ENCODE peak calls at places on chromosomes 4 and X, in seven cellular contexts. S is ovary, T is H1, Z is cardiac fibroblast, H is spleen, Y is H9, J is fibroblast of the aortic adventitia. R is an unnamed sample.

GRCh38 chr4:83316459-83317170 is 18.0 kb downstream of the HPSE start:
- DNase-seq in J (no peak), Y (no peak), Z (no peak), T (no peak), S (no peak), H (peak; percentile 80), R (no peak)

GRCh38 chr4:24601121-24601520 is 16.8 kb upstream of the DHX15 start:
- DNase-seq in S (no peak), Z (no peak), T (no peak), Y (no peak), H (no peak), J (no peak), R (no peak)

GRCh38 chr4:149493492-149493891 is 322.2 kb downstream of the IQCM start:
- DNase-seq in J (no peak), T (no peak), Y (no peak), S (no peak), Z (no peak), H (no peak), R (no peak)

GRCh38 chr4:34250562-34250961 is 1993.8 kb downstream of the ARAP2 start:
- DNase-seq in J (peak; percentile 43), H (no peak), Y (no peak), T (no peak), S (no peak), Z (peak; percentile 80), R (peak; percentile 73)

GRCh38 chr4:153233761-153234371 is 29.6 kb downstream of the TRIM2 start:
- DNase-seq in H (no peak), J (peak; percentile 96), T (no peak), Y (no peak), S (no peak), Z (peak; percentile 89), R (peak; percentile 85)

GRCh38 chr4:175536852-175537453 is 275.1 kb downstream of the GPM6A start:
- DNase-seq in S (no peak), T (peak; percentile 5), Y (no peak), J (peak; percentile 87), Z (peak; percentile 66), H (no peak), R (peak; percentile 90)

GRCh38 chr4:107035711-107036601 is at the start of gene DKK2:
- DNase-seq in S (peak; percentile 19), Y (peak; percentile 41), J (peak; percentile 22), Z (peak; percentile 22), T (no peak), H (peak; percentile 73), R (peak; percentile 36)

GRCh38 chrX:35726176-35726575 is 72.0 kb upstream of the MAGEB16 start:
- DNase-seq in T (no peak), Z (peak; percentile 22), S (no peak), Y (no peak), J (no peak), H (no peak), R (peak; percentile 37)

GRCh38 chr4:960736-961650 is 12.4 kb downstream of the DGKQ start:
- DNase-seq in T (no peak), Z (no peak), H (peak; percentile 77), J (no peak), Y (no peak), S (no peak), R (no peak)

GRCh38 chrX:31606796-31607195 is 535.0 kb upstream of the FTHL17 start:
- DNase-seq in S (no peak), Y (no peak), H (no peak), J (no peak), Z (no peak), T (no peak), R (no peak)

GRCh38 chrX:96791559-96791958 is 92.1 kb upstream of the RPA4 start:
- DNase-seq in Z (peak; percentile 54), H (no peak), J (peak; percentile 86), Y (no peak), S (no peak), T (no peak), R (peak; percentile 60)

GRCh38 chrX:113512700-113513395 is 672.2 kb upstream of the AMOT start:
- DNase-seq in Y (no peak), T (no peak), S (no peak), J (peak; percentile 80), H (no peak), Z (peak; percentile 74), R (peak; percentile 54)

GRCh38 chrX:154819771-154820341 is 14.6 kb upstream of the MPP1 start:
- DNase-seq in J (no peak), Y (no peak), T (no peak), H (no peak), Z (no peak), S (no peak), R (no peak)

GRCh38 chrX:63058204-63058603 is 292.9 kb downstream of the SPIN4 start:
- DNase-seq in Z (no peak), H (no peak), S (no peak), J (no peak), T (no peak), Y (no peak), R (no peak)

GRCh38 chrX:134885336-134886016 is 105.3 kb upstream of the SMIM10 start:
- DNase-seq in S (no peak), T (no peak), Y (no peak), Z (no peak), J (no peak), H (no peak), R (no peak)

GRCh38 chr4:106898621-106899230 is 137.4 kb downstream of the DKK2 start:
- DNase-seq in H (no peak), J (peak; percentile 71), Z (peak; percentile 51), S (peak; percentile 16), Y (peak; percentile 27), T (no peak), R (peak; percentile 87)

GRCh38 chr4:184815046-184815877 is 10.5 kb downstream of the ACSL1 start:
- DNase-seq in J (peak; percentile 75), Y (peak; percentile 40), Z (peak; percentile 80), T (no peak), H (peak; percentile 84), S (peak; percentile 63), R (peak; percentile 95)

GRCh38 chr4:19309365-19309764 is 942.3 kb upstream of the SLIT2 start:
- DNase-seq in T (no peak), S (no peak), H (no peak), J (peak; percentile 83), Y (no peak), Z (peak; percentile 78), R (peak; percentile 86)

GRCh38 chr4:74038161-74039064 is at the start of gene CXCL3:
- DNase-seq in Z (peak; percentile 78), S (peak; percentile 52), J (peak; percentile 74), H (peak; percentile 86), T (no peak), Y (peak; percentile 76), R (peak; percentile 62)

GRCh38 chrX:8848921-8849320 is 47.7 kb upstream of the FAM9A start:
- DNase-seq in T (no peak), Z (no peak), J (peak; percentile 20), Y (no peak), H (no peak), S (no peak), R (peak; percentile 36)

GRCh38 chrX:12949927-12950656 is 24.8 kb upstream of the TMSB4X start:
- DNase-seq in J (peak; percentile 91), Z (peak; percentile 92), T (no peak), S (peak; percentile 73), Y (no peak), H (peak; percentile 94), R (peak; percentile 93)

GRCh38 chr4:11894976-11895375 is 466.3 kb upstream of the HS3ST1 start:
- DNase-seq in T (no peak), J (peak; percentile 72), H (no peak), Z (peak; percentile 66), S (no peak), Y (no peak), R (no peak)

GRCh38 chrX:18166068-18166467 is 54.6 kb downstream of the BEND2 start:
- DNase-seq in S (no peak), T (no peak), J (no peak), H (no peak), Z (no peak), Y (no peak), R (no peak)

GRCh38 chrX:97000682-97001393 is 117.1 kb downstream of the RPA4 start:
- DNase-seq in H (no peak), Y (no peak), T (no peak), S (no peak), Z (no peak), J (no peak), R (no peak)

GRCh38 chrX:144722307-144722706 is 525.0 kb upstream of the SPANXN1 start:
- DNase-seq in S (no peak), H (no peak), T (peak; percentile 5), J (no peak), Y (peak; percentile 44), Z (no peak), R (no peak)
- TF ChIP-seq CTCF in S (no peak), H (no peak), T (peak; percentile 49), J (peak; percentile 11), Y (peak; percentile 64), Z (no peak), R (no peak)

GRCh38 chr4:77619408-77619807 is 13.8 kb downstream of the CXCL13 start:
- DNase-seq in S (no peak), T (no peak), Y (no peak), J (no peak), H (no peak), Z (peak; percentile 14), R (peak; percentile 45)
- TF ChIP-seq CTCF in S (no peak), T (no peak), Y (no peak), J (no peak), H (no peak), Z (no peak), R (no peak)

DNA sequence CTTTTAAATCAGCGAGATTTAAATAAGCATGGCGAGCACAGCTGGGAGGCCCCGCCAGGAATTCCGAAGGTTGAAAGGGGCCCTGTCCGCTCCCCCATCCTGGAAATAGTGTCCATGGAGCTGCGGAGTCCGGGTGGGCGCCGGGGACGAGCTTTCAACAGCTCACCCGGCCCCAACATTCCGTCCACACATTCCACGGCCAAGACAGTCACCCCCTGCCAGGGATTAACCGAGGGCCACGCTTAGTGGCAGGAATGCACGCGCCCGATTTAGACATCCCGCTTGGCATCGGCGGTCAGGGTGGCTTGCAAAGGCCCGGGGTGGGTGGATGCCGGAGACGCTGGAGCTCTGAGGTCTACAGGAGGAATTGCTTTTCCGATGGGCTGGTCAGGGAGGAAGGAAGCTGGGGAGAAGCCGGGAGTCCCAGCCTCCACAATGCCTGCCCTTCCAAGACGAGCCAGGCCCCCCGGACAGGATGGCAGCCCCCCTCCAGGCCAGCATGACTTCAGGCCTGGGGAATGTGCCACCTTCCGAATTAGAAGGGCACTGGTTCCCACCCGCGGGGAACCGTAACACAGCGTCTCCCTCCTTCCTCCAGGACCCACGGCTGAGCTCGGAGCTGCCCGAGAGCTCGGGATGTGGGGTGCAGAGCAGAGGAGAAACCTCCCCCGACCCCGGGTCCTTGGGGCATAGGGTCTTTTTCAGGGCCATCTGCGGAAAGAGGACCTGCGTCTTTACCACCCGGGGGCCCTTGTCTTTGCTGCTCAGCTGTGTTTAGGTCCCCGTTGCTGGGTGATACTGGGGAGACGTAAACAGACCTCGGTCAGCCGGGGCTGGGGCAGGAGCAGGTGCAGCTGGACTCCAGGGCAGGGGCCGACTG is 26.9 kb upstream of the PPP2R3B start:
- DNase-seq in T (peak; percentile 51), Z (peak; percentile 46), S (no peak), J (peak; percentile 2), Y (peak; percentile 71), H (no peak), R (peak; percentile 44)
- TF ChIP-seq CTCF in T (no peak), Z (peak; percentile 7), S (no peak), J (no peak), Y (peak; percentile 30), H (no peak), R (peak; percentile 35)

DNA sequence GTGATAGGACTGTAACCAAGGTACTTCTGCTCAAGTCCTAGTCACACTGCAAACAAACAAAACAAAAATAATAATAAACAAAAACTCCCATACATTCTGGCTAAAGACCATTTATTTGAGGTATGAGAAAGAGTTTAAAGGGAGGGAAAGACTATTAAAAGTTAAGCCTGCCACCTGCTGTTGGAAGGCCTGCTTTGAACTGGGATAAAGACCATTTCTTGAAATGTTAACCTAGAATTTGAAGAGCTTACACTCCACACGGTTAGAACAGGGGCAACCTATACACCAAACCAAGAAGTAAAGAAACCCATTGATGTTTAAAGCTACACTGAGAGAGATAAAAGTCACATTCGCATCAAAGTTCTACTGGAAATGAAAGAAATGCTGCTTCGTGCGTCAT is 548.7 kb upstream of the DIPK2B start:
- DNase-seq in H (no peak), S (no peak), J (peak; percentile 64), Z (peak; percentile 54), Y (no peak), T (no peak), R (peak; percentile 50)
- TF ChIP-seq CTCF in H (peak; percentile 10), S (no peak), J (peak; percentile 53), Z (no peak), Y (no peak), T (no peak), R (peak; percentile 55)